ENCODE peak calls at places on chromosome 18, in five cellular contexts. H is mammary epithelial cell, U is transverse colon, S is kidney epithelial cell, G is psoas muscle. C is an unnamed sample.

GRCh38 chr18:48924621-48925601 is 25.9 kb downstream of the SMAD7 start:
- DNase-seq in H (no peak), U (no peak), S (no peak), G (no peak), C (no peak)

GRCh38 chr18:22165049-22165602 is 4.3 kb upstream of the GATA6 start:
- DNase-seq in H (no peak), U (no peak), S (no peak), G (no peak), C (no peak)

GRCh38 chr18:77622009-77622692 is 372.5 kb downstream of the GALR1 start:
- DNase-seq in H (no peak), U (no peak), S (no peak), G (no peak), C (no peak)

GRCh38 chr18:10140928-10141327 is 227.1 kb downstream of the VAPA start:
- DNase-seq in H (peak), U (no peak), S (no peak), G (no peak), C (peak)

GRCh38 chr18:62066121-62066818 is 120.6 kb downstream of the PIGN start:
- DNase-seq in H (no peak), U (no peak), S (no peak), G (no peak), C (no peak)

GRCh38 chr18:62282188-62282629 is 42.9 kb upstream of the TNFRSF11A start:
- DNase-seq in H (peak), U (no peak), S (no peak), G (no peak), C (peak)

GRCh38 chr18:42640160-42640559 is 475.3 kb downstream of the RIT2 start:
- DNase-seq in H (no peak), U (no peak), S (peak), G (no peak), C (no peak)

GRCh38 chr18:48172226-48173006 is 236.8 kb downstream of the ZBTB7C start:
- DNase-seq in H (no peak), U (no peak), S (no peak), G (no peak), C (no peak)

GRCh38 chr18:8501044-8501443 is 108.2 kb upstream of the RAB12 start:
- DNase-seq in H (no peak), U (no peak), S (no peak), G (no peak), C (no peak)

GRCh38 chr18:22185723-22186386 is 16.5 kb downstream of the GATA6 start:
- DNase-seq in H (no peak), U (no peak), S (no peak), G (no peak), C (no peak)

GRCh38 chr18:5155180-5155906 is 41.7 kb downstream of the AKAIN1 start:
- DNase-seq in H (no peak), U (no peak), S (no peak), G (no peak), C (no peak)

GRCh38 chr18:10017048-10017447 is 103.2 kb downstream of the VAPA start:
- DNase-seq in H (no peak), U (no peak), S (no peak), G (no peak), C (no peak)

GRCh38 chr18:9323750-9324445 is 10.7 kb upstream of the TWSG1 start:
- DNase-seq in H (peak), U (no peak), S (no peak), G (no peak), C (no peak)

GRCh38 chr18:2411381-2411977 is 159.8 kb downstream of the METTL4 start:
- DNase-seq in H (peak), U (no peak), S (peak), G (no peak), C (peak)

GRCh38 chr18:43161528-43161927 is 46.0 kb upstream of the RIT2 start:
- DNase-seq in H (peak), U (no peak), S (no peak), G (no peak), C (no peak)

GRCh38 chr18:2850816-2851215 is 4.0 kb downstream of the EMILIN2 start:
- DNase-seq in H (peak), U (no peak), S (no peak), G (no peak), C (no peak)

GRCh38 chr18:76678248-76678647 is 144.1 kb upstream of the ZNF236 start:
- DNase-seq in H (no peak), U (no peak), S (no peak), G (peak), C (no peak)

GRCh38 chr18:62028715-62029114 is 135.9 kb upstream of the RNF152 start:
- DNase-seq in H (no peak), U (no peak), S (no peak), G (no peak), C (no peak)

GRCh38 chr18:48953096-48953706 is 2.4 kb upstream of the SMAD7 start:
- DNase-seq in H (no peak), U (no peak), S (no peak), G (no peak), C (no peak)

GRCh38 chr18:48663096-48663930 is 124.5 kb downstream of the CTIF start:
- DNase-seq in H (no peak), U (no peak), S (no peak), G (no peak), C (no peak)

GRCh38 chr18:40179647-40180175 is 1775.3 kb upstream of the PIK3C3 start:
- DNase-seq in H (no peak), U (no peak), S (no peak), G (no peak), C (no peak)

GRCh38 chr18:36442717-36443116 is 145.2 kb downstream of the FHOD3 start:
- DNase-seq in H (no peak), U (no peak), S (no peak), G (no peak), C (no peak)

GRCh38 chr18:6414118-6414722 is 491 bp downstream of the L3MBTL4 start:
- DNase-seq in H (peak), U (peak), S (no peak), G (peak), C (peak)

GRCh38 chr18:30920356-30920755 is 122.2 kb downstream of the DSC3 start:
- DNase-seq in H (no peak), U (no peak), S (peak), G (no peak), C (no peak)

GRCh38 chr18:68215931-68216330 is 499.0 kb downstream of the TMX3 start:
- DNase-seq in H (peak), U (no peak), S (no peak), G (no peak), C (peak)

GRCh38 chr18:13910501-13910900 is 4.8 kb downstream of the MC2R start:
- DNase-seq in H (no peak), U (no peak), S (no peak), G (no peak), C (no peak)

GRCh38 chr18:9735238-9735637 is 27.1 kb downstream of the RAB31 start:
- DNase-seq in H (no peak), U (no peak), S (no peak), G (no peak), C (no peak)

GRCh38 chr18:9826666-9827065 is 59.1 kb upstream of the TXNDC2 start:
- DNase-seq in H (no peak), U (no peak), S (no peak), G (no peak), C (no peak)

GRCh38 chr18:47794725-47795447 is 135.6 kb downstream of the SMAD2 start:
- DNase-seq in H (no peak), U (no peak), S (no peak), G (no peak), C (no peak)

GRCh38 chr18:32576296-32576916 is 105.7 kb upstream of the GAREM1 start:
- DNase-seq in H (no peak), U (no peak), S (peak), G (no peak), C (no peak)
- TF ChIP-seq CTCF in H (peak), U (no peak), S (peak), G (no peak), C (no peak)

DNA sequence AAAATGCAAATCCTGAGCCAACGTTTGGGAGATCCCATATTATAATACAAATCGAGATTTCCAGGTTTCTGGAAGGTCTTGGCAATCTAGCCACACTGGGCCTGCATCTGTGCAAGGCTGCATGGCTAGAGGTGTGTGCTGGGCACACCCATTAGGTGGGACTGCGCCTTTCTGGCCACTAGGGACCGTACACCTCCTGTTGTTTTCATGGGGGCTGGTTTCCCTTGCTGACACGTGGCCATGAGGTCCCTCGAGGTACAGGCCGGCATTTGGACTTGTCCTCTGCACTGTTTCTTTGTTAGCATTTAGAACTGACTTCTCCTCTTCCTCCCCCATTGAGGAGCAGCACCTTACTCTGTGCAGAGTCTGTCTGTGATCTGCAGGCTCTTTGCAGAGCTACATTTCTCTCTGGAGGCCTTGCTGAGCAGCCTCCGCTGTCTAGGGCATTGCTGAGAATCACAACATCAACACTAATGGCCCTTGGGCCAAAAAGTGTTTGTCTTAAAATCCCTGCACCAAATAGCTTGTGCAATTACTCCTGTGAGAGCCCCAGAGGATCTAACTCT is 131.2 kb downstream of the NEDD4L start:
- DNase-seq in H (no peak), U (no peak), S (no peak), G (no peak), C (no peak)
- TF ChIP-seq CTCF in H (no peak), U (no peak), S (no peak), G (no peak), C (no peak)

DNA sequence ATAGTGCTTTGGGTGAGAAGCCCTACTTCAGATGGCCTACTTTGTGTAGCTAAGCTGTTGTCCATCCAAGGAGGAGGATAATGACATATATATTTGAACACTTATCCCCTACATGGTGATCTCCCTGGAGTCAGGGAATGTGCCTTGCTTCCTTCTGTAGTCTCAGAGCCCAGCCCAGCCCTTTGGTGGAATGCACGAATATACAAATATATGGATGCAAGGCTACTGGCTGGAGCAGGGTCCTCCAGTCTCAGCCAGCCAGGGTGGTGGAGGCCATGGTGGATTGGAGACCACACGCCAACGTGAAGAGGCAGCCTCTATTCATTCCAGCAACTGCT is 150.6 kb upstream of the RIOK3 start:
- DNase-seq in H (no peak), U (no peak), S (no peak), G (no peak), C (no peak)
- TF ChIP-seq CTCF in H (no peak), U (no peak), S (no peak), G (no peak), C (no peak)

DNA sequence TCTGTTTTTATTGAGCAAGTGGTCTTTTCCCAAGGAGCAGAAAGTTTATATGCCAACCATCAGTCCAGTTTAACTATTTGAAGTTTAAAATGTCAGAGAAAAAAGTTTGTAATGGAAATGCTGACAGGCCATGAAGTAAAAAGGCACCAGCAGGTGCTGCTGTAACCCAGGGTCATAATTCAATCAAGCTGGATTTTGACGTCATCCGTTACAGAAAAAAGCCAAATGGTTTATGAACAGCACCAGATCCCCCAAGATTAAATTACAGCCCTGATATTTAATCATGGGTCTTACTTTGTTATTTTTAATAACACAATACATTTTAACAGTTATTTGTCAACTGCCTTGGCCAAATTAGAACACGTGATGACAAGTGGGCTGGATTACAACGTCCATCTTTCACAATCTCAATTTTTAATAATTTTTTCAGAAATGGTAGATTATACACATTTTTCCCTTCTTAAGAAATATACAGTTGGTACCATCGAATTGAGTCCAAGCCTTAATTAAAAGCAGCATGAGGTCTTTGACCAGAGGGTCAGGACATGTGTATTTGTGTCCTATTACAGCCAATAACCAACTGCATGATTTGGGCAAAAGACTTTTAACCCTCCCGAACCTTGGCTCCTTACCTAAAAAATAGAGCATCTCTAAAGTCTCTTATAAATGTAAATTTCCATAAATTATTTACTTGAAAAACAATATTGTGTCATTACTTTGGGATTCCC is 10.0 kb downstream of the TCF4 start:
- DNase-seq in H (no peak), U (no peak), S (no peak), G (no peak), C (no peak)
- TF ChIP-seq CTCF in H (peak), U (no peak), S (peak), G (peak), C (no peak)

GRCh38 chr18:79117791-79118190 is 48.6 kb downstream of the ATP9B start:
- DNase-seq in H (no peak), U (no peak), S (no peak), G (no peak), C (no peak)
- TF ChIP-seq CTCF in H (no peak), U (no peak), S (no peak), G (no peak), C (no peak)

DNA sequence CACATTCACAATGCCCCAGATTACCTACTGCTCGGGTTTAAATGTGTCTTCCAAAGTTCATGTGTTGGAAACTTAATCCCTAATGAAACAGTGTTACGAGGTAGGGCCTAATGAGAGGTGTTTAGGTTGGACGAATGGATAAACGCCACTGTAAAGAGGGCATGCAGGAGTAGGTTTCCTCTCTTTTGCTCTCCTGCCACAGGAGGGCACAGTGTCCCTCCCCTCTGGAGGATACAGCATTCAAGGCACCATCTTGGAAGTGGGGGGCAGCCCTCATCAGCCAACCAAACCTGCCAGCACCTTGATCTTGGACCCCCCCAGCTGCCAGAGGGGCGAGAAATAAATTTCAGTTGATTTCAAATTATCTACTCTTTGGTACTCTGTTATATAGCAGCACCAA is 103.5 kb downstream of the TSHZ1 start:
- DNase-seq in H (no peak), U (no peak), S (no peak), G (no peak), C (no peak)
- TF ChIP-seq CTCF in H (peak), U (no peak), S (peak), G (no peak), C (no peak)

GRCh38 chr18:64742898-64743297 is 594.0 kb upstream of the LINC00305 start:
- DNase-seq in H (no peak), U (no peak), S (no peak), G (no peak), C (no peak)

GRCh38 chr18:64749884-64750283 is 601.0 kb upstream of the LINC00305 start:
- DNase-seq in H (no peak), U (no peak), S (no peak), G (no peak), C (no peak)

DNA sequence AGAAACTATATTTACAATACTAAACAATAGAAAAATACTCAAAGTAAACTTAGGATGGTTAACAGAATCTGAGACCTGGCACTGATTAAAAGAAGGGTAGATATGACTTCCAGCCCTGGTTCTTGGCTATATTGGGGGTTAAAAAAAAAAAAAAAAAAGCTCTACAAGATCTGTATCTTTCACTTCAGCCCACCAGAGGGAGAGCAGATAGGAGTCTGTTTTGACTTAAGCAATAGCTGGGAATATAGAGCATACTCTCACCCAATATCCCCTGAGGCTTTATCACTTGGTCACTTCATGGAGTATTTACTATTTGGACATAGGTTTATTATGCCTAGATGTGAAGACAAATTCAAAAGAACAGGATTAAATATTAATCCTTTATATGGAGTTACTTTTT is 598.9 kb upstream of the LINC00305 start:
- DNase-seq in H (no peak), U (no peak), S (no peak), G (no peak), C (no peak)
- TF ChIP-seq CTCF in H (no peak), U (no peak), S (peak), G (no peak), C (no peak)

C was measured in RWPE1.